ENCODE peak calls at places on chromosomes 1 and 21, in ten cellular contexts. One of them, this sample, is unnamed.

GRCh38 chr1:244450597-244451538 is 841 bp downstream of the ADSS2 start:
- DNase-seq in HepG2: peak; percentile 36
- DNase-seq in tibial nerve: peak; percentile 29
- DNase-seq in adrenal gland: peak; percentile 74
- DNase-seq in cardiac muscle cell: peak; percentile 76
- DNase-seq in esophagus muscularis mucosa: peak; percentile 94
- DNase-seq in HCT116: no peak
- DNase-seq in breast epithelium: peak; percentile 37
- DNase-seq in CD8-positive, alpha-beta T cell: peak; percentile 58
- DNase-seq in uterus: peak; percentile 56
- DNase-seq in this sample: peak; percentile 68

GRCh38 chr1:235050911-235051360 is 77.7 kb downstream of the TOMM20 start:
- DNase-seq in HepG2: no peak
- DNase-seq in tibial nerve: no peak
- DNase-seq in adrenal gland: no peak
- DNase-seq in cardiac muscle cell: peak; percentile 84
- DNase-seq in esophagus muscularis mucosa: no peak
- DNase-seq in HCT116: no peak
- DNase-seq in breast epithelium: no peak
- DNase-seq in CD8-positive, alpha-beta T cell: no peak
- DNase-seq in uterus: no peak
- DNase-seq in this sample: no peak

GRCh38 chr1:154198756-154199562 is 7.1 kb upstream of the TPM3 start:
- DNase-seq in HepG2: peak; percentile 71
- DNase-seq in tibial nerve: peak; percentile 90
- DNase-seq in adrenal gland: peak; percentile 64
- DNase-seq in cardiac muscle cell: peak; percentile 75
- DNase-seq in esophagus muscularis mucosa: no peak
- DNase-seq in HCT116: no peak
- DNase-seq in breast epithelium: no peak
- DNase-seq in CD8-positive, alpha-beta T cell: peak; percentile 51
- DNase-seq in uterus: peak; percentile 58
- DNase-seq in this sample: peak; percentile 47

GRCh38 chr1:205870236-205870635 is 20.3 kb upstream of the PM20D1 start:
- DNase-seq in HepG2: no peak
- DNase-seq in tibial nerve: no peak
- DNase-seq in adrenal gland: no peak
- DNase-seq in cardiac muscle cell: no peak
- DNase-seq in esophagus muscularis mucosa: no peak
- DNase-seq in HCT116: no peak
- DNase-seq in breast epithelium: no peak
- DNase-seq in CD8-positive, alpha-beta T cell: no peak
- DNase-seq in uterus: no peak
- DNase-seq in this sample: no peak

GRCh38 chr1:171142081-171142450 is 43.0 kb upstream of the FMO2 start:
- DNase-seq in HepG2: peak; percentile 7
- DNase-seq in tibial nerve: peak; percentile 76
- DNase-seq in adrenal gland: peak; percentile 70
- DNase-seq in cardiac muscle cell: peak; percentile 95
- DNase-seq in esophagus muscularis mucosa: peak; percentile 93
- DNase-seq in HCT116: no peak
- DNase-seq in breast epithelium: peak; percentile 82
- DNase-seq in CD8-positive, alpha-beta T cell: no peak
- DNase-seq in uterus: peak; percentile 79
- DNase-seq in this sample: peak; percentile 42

GRCh38 chr21:45228171-45228641 is 59.5 kb downstream of the POFUT2 start:
- DNase-seq in HepG2: peak; percentile 12
- DNase-seq in tibial nerve: peak; percentile 67
- DNase-seq in adrenal gland: peak; percentile 83
- DNase-seq in cardiac muscle cell: peak; percentile 94
- DNase-seq in esophagus muscularis mucosa: no peak
- DNase-seq in HCT116: peak; percentile 46
- DNase-seq in breast epithelium: peak; percentile 49
- DNase-seq in CD8-positive, alpha-beta T cell: peak; percentile 64
- DNase-seq in uterus: peak; percentile 54
- DNase-seq in this sample: no peak

GRCh38 chr1:229005097-229005496 is 265.8 kb upstream of the RAB4A start:
- DNase-seq in HepG2: no peak
- DNase-seq in tibial nerve: no peak
- DNase-seq in adrenal gland: no peak
- DNase-seq in cardiac muscle cell: no peak
- DNase-seq in esophagus muscularis mucosa: no peak
- DNase-seq in HCT116: no peak
- DNase-seq in breast epithelium: no peak
- DNase-seq in CD8-positive, alpha-beta T cell: no peak
- DNase-seq in uterus: no peak
- DNase-seq in this sample: no peak

GRCh38 chr1:212526111-212526491 is 82.5 kb upstream of the ATF3 start:
- DNase-seq in HepG2: no peak
- DNase-seq in tibial nerve: no peak
- DNase-seq in adrenal gland: no peak
- DNase-seq in cardiac muscle cell: no peak
- DNase-seq in esophagus muscularis mucosa: no peak
- DNase-seq in HCT116: no peak
- DNase-seq in breast epithelium: no peak
- DNase-seq in CD8-positive, alpha-beta T cell: no peak
- DNase-seq in uterus: no peak
- DNase-seq in this sample: no peak

GRCh38 chr1:201719812-201720521 is 109.0 kb upstream of the IPO9 start:
- DNase-seq in HepG2: no peak
- DNase-seq in tibial nerve: peak; percentile 81
- DNase-seq in adrenal gland: peak; percentile 87
- DNase-seq in cardiac muscle cell: peak; percentile 94
- DNase-seq in esophagus muscularis mucosa: no peak
- DNase-seq in HCT116: no peak
- DNase-seq in breast epithelium: peak; percentile 51
- DNase-seq in CD8-positive, alpha-beta T cell: no peak
- DNase-seq in uterus: peak; percentile 91
- DNase-seq in this sample: no peak

GRCh38 chr1:38026592-38027200 is 14.2 kb downstream of the UTP11 start:
- DNase-seq in HepG2: no peak
- DNase-seq in tibial nerve: no peak
- DNase-seq in adrenal gland: peak; percentile 90
- DNase-seq in cardiac muscle cell: peak; percentile 67
- DNase-seq in esophagus muscularis mucosa: no peak
- DNase-seq in HCT116: no peak
- DNase-seq in breast epithelium: peak; percentile 65
- DNase-seq in CD8-positive, alpha-beta T cell: no peak
- DNase-seq in uterus: no peak
- DNase-seq in this sample: peak; percentile 71

GRCh38 chr1:71788113-71788512 is 494.2 kb downstream of the NEGR1 start:
- DNase-seq in HepG2: no peak
- DNase-seq in tibial nerve: no peak
- DNase-seq in adrenal gland: no peak
- DNase-seq in cardiac muscle cell: no peak
- DNase-seq in esophagus muscularis mucosa: no peak
- DNase-seq in HCT116: no peak
- DNase-seq in breast epithelium: no peak
- DNase-seq in CD8-positive, alpha-beta T cell: no peak
- DNase-seq in uterus: no peak
- DNase-seq in this sample: no peak

GRCh38 chr1:65744731-65745130 is 48.0 kb upstream of the PDE4B start:
- DNase-seq in HepG2: no peak
- DNase-seq in tibial nerve: no peak
- DNase-seq in adrenal gland: no peak
- DNase-seq in cardiac muscle cell: no peak
- DNase-seq in esophagus muscularis mucosa: no peak
- DNase-seq in HCT116: no peak
- DNase-seq in breast epithelium: no peak
- DNase-seq in CD8-positive, alpha-beta T cell: no peak
- DNase-seq in uterus: no peak
- DNase-seq in this sample: no peak

GRCh38 chr1:224881762-224882211 is 47.7 kb upstream of the DNAH14 start:
- DNase-seq in HepG2: no peak
- DNase-seq in tibial nerve: no peak
- DNase-seq in adrenal gland: no peak
- DNase-seq in cardiac muscle cell: no peak
- DNase-seq in esophagus muscularis mucosa: no peak
- DNase-seq in HCT116: no peak
- DNase-seq in breast epithelium: no peak
- DNase-seq in CD8-positive, alpha-beta T cell: no peak
- DNase-seq in uterus: no peak
- DNase-seq in this sample: no peak

DNA sequence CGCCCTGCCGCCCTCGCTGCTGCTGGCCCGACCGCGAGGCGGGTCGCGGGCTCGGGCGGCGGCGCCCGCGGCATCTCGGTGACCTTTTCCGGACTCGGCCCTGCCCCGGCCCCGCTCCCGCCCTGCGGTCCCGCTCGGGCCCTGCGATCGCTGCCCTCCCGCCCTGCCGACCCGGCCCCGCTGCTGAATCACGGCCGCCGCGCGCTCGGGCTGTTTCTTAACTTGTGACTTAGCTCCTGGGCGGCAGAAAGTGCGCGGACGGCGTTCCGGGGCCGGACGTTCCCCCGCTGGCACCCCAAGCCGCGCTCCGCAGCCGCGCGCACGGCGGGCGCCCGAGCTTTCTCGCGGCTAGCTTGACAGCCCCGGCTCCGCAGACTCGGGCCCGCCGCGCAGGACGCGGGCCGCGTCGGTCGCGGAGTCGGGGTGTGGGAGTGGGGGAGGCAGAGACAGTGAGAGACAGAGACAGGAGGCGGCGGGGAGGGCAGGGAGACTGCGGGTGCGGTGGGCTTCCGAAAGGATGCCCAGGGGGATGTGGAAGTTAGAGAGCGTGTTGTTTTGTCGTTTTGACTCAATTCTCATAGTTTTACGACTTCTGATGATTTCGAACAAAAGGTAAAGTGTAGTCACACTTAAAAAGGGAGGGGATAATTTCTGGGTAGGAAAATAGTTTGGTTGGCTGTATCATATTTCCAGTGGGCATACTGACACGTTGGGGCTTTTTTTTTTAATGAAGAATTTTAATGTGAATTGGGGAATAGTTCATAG is 49.7 kb downstream of the PRDM2 start:
- DNase-seq in HepG2: peak; percentile 15
- DNase-seq in tibial nerve: peak; percentile 38
- DNase-seq in adrenal gland: peak; percentile 78
- DNase-seq in cardiac muscle cell: peak; percentile 61
- DNase-seq in esophagus muscularis mucosa: peak; percentile 92
- DNase-seq in HCT116: no peak
- DNase-seq in breast epithelium: no peak
- DNase-seq in CD8-positive, alpha-beta T cell: peak; percentile 49
- DNase-seq in uterus: peak; percentile 52
- DNase-seq in this sample: peak; percentile 60
- H3K36me3 ChIP-seq in HepG2: no peaks in the 10 kb centered on the region
- H3K36me3 ChIP-seq in tibial nerve: no peaks in the 10 kb centered on the region
- H3K36me3 ChIP-seq in adrenal gland: no peaks in the 10 kb centered on the region
- H3K36me3 ChIP-seq in cardiac muscle cell: no peaks in the 10 kb centered on the region
- H3K36me3 ChIP-seq in esophagus muscularis mucosa: no peaks in the 10 kb centered on the region
- H3K36me3 ChIP-seq in HCT116: no peaks in the 10 kb centered on the region
- H3K36me3 ChIP-seq in breast epithelium: no peaks in the 10 kb centered on the region
- H3K36me3 ChIP-seq in CD8-positive, alpha-beta T cell: no peaks in the 10 kb centered on the region
- H3K36me3 ChIP-seq in uterus: no peaks in the 10 kb centered on the region
- H3K36me3 ChIP-seq in this sample: peaks cover 2% of the 10 kb centered on the region

GRCh38 chr1:67239738-67240137 is 67.9 kb upstream of the IL12RB2 start:
- DNase-seq in HepG2: no peak
- DNase-seq in tibial nerve: no peak
- DNase-seq in adrenal gland: no peak
- DNase-seq in cardiac muscle cell: no peak
- DNase-seq in esophagus muscularis mucosa: no peak
- DNase-seq in HCT116: no peak
- DNase-seq in breast epithelium: no peak
- DNase-seq in CD8-positive, alpha-beta T cell: no peak
- DNase-seq in uterus: no peak
- DNase-seq in this sample: no peak
- TF ChIP-seq CTCF in HepG2: no peak
- TF ChIP-seq CTCF in tibial nerve: no peak
- TF ChIP-seq CTCF in adrenal gland: no peak
- TF ChIP-seq CTCF in cardiac muscle cell: no peak
- TF ChIP-seq CTCF in esophagus muscularis mucosa: no peak
- TF ChIP-seq CTCF in HCT116: no peak
- TF ChIP-seq CTCF in breast epithelium: no peak
- TF ChIP-seq CTCF in CD8-positive, alpha-beta T cell: no peak
- TF ChIP-seq CTCF in uterus: no peak
- TF ChIP-seq CTCF in this sample: no peak

DNA sequence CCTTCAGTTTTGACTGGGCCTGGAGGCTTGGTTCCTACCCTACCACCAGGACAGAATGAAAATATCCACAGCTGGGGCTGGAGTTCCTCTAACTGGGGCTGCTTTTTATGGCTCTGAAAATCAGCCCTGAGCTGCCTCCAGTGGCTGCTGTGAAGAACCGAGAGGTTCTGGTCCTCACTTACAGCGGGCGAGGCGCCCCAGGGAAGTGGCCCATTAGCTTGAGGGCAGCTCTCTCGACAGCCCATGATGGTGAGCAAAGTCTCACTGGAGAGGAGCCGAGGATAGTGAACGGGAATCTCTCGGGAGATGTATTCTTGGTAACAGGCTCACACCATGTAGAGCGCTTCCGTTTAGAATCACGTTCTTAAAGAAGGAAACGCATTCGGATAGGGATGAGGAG is 459.7 kb downstream of the KIF26B start:
- DNase-seq in HepG2: no peak
- DNase-seq in tibial nerve: no peak
- DNase-seq in adrenal gland: no peak
- DNase-seq in cardiac muscle cell: no peak
- DNase-seq in esophagus muscularis mucosa: no peak
- DNase-seq in HCT116: no peak
- DNase-seq in breast epithelium: no peak
- DNase-seq in CD8-positive, alpha-beta T cell: no peak
- DNase-seq in uterus: no peak
- DNase-seq in this sample: no peak
- H3K36me3 ChIP-seq in HepG2: no peaks in the 10 kb centered on the region
- H3K36me3 ChIP-seq in tibial nerve: no peaks in the 10 kb centered on the region
- H3K36me3 ChIP-seq in adrenal gland: no peaks in the 10 kb centered on the region
- H3K36me3 ChIP-seq in cardiac muscle cell: peaks cover 41% of the 10 kb centered on the region
- H3K36me3 ChIP-seq in esophagus muscularis mucosa: no peaks in the 10 kb centered on the region
- H3K36me3 ChIP-seq in HCT116: no peaks in the 10 kb centered on the region
- H3K36me3 ChIP-seq in breast epithelium: no peaks in the 10 kb centered on the region
- H3K36me3 ChIP-seq in CD8-positive, alpha-beta T cell: no peaks in the 10 kb centered on the region
- H3K36me3 ChIP-seq in uterus: no peaks in the 10 kb centered on the region
- H3K36me3 ChIP-seq in this sample: no peaks in the 10 kb centered on the region

GRCh38 chr1:182444497-182444896 is 5.4 kb upstream of the RGSL1 start:
- DNase-seq in HepG2: no peak
- DNase-seq in tibial nerve: no peak
- DNase-seq in adrenal gland: no peak
- DNase-seq in cardiac muscle cell: no peak
- DNase-seq in esophagus muscularis mucosa: no peak
- DNase-seq in HCT116: no peak
- DNase-seq in breast epithelium: no peak
- DNase-seq in CD8-positive, alpha-beta T cell: no peak
- DNase-seq in uterus: no peak
- DNase-seq in this sample: no peak
- TF ChIP-seq CTCF in HepG2: no peak
- TF ChIP-seq CTCF in tibial nerve: no peak
- TF ChIP-seq CTCF in adrenal gland: no peak
- TF ChIP-seq CTCF in cardiac muscle cell: no peak
- TF ChIP-seq CTCF in esophagus muscularis mucosa: no peak
- TF ChIP-seq CTCF in HCT116: peak; percentile 24
- TF ChIP-seq CTCF in breast epithelium: no peak
- TF ChIP-seq CTCF in CD8-positive, alpha-beta T cell: no peak
- TF ChIP-seq CTCF in uterus: no peak
- TF ChIP-seq CTCF in this sample: no peak